ENCODE peak calls at places on chromosome 13, in ten cellular contexts. H is esophagus muscularis mucosa, I is transverse colon, Z is sigmoid colon, N is HepG2, L is A549, Q is tibial nerve, B is H1, T is K562, E is ovary. M is an unnamed sample.

GRCh38 chr13:89925107-89925506 is 1422.4 kb upstream of the MIR17HG start:
- DNase-seq in I (no peak), H (no peak), T (peak; percentile 41), E (no peak), Q (no peak), B (no peak), N (peak; percentile 32), L (no peak), Z (no peak), M (no peak)

GRCh38 chr13:103130681-103131210 is 64.5 kb upstream of the SLC10A2 start:
- DNase-seq in T (no peak), N (peak; percentile 3), L (no peak), E (no peak), H (no peak), B (no peak), Z (no peak), Q (no peak), I (no peak), M (no peak)

GRCh38 chr13:44300895-44301638 is 72.6 kb upstream of the SERP2 start:
- DNase-seq in Z (peak; percentile 75), T (no peak), Q (no peak), N (no peak), I (no peak), B (no peak), E (peak; percentile 42), H (no peak), L (peak; percentile 61), M (peak; percentile 66)

GRCh38 chr13:23506071-23506820 is 64.0 kb upstream of the TNFRSF19 start:
- DNase-seq in I (no peak), T (no peak), L (no peak), E (no peak), B (no peak), N (no peak), H (no peak), Z (no peak), Q (no peak), M (no peak)

GRCh38 chr13:79810671-79811070 is 329.7 kb downstream of the NDFIP2 start:
- DNase-seq in I (no peak), L (peak; percentile 4), Z (no peak), H (no peak), Q (no peak), T (no peak), B (no peak), E (no peak), N (no peak), M (no peak)

GRCh38 chr13:69617587-69617986 is 490.0 kb upstream of the ATXN8OS start:
- DNase-seq in B (no peak), N (no peak), T (no peak), L (no peak), Z (no peak), E (no peak), I (no peak), Q (no peak), H (no peak), M (no peak)

GRCh38 chr13:92187378-92187989 is 789.1 kb downstream of the GPC5 start:
- DNase-seq in I (no peak), B (no peak), E (no peak), H (no peak), L (peak; percentile 1), N (peak; percentile 24), Q (no peak), Z (no peak), T (peak; percentile 11), M (no peak)

GRCh38 chr13:112968380-112968909 is 569 bp upstream of the MCF2L start:
- DNase-seq in L (peak; percentile 10), E (peak; percentile 67), I (peak; percentile 70), Z (peak; percentile 64), B (no peak), H (no peak), Q (no peak), T (no peak), N (no peak), M (peak; percentile 79)

GRCh38 chr13:100537486-100537885 is 51.1 kb downstream of the GGACT start:
- DNase-seq in Q (no peak), B (no peak), Z (no peak), E (no peak), T (no peak), H (no peak), N (no peak), I (no peak), L (no peak), M (no peak)

GRCh38 chr13:51644649-51645048 is 60.4 kb downstream of the WDFY2 start:
- DNase-seq in B (no peak), Q (no peak), Z (no peak), I (no peak), L (no peak), H (no peak), T (no peak), N (no peak), E (no peak), M (no peak)

GRCh38 chr13:22080832-22081231 is 410.0 kb downstream of the FGF9 start:
- DNase-seq in Z (no peak), H (no peak), Q (no peak), N (no peak), L (no peak), E (no peak), I (no peak), T (no peak), B (no peak), M (no peak)

GRCh38 chr13:61664821-61665705 is 249.4 kb upstream of the PCDH20 start:
- DNase-seq in B (no peak), N (peak; percentile 90), E (no peak), Z (no peak), L (no peak), Q (no peak), H (no peak), T (no peak), I (no peak), M (peak; percentile 61)

GRCh38 chr13:71759506-71760225 is 107.3 kb downstream of the DACH1 start:
- DNase-seq in N (peak; percentile 10), B (peak; percentile 53), I (no peak), Z (no peak), E (no peak), L (no peak), T (no peak), H (no peak), Q (no peak), M (no peak)

DNA sequence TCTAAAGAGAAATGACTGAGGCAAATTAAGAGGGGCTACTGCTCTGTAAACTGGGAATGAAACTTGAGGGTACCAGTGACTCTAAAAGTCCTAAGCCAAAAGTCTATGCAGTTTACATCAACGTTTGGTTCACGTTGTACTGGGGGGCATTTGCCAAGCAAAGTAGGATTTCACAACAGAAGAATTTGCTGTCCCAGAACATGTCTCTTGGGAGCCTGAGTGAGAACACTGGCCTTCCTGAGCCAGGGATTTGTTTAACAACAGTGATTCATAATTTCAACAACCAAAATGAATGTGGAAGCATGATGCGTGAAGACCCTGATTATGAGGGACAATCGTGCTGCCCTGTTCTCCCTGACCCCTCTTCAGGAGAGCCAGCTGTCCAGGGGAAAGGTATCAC is 178.0 kb downstream of the OXGR1 start:
- DNase-seq in Q (peak; percentile 24), Z (no peak), B (no peak), E (no peak), N (no peak), L (no peak), T (no peak), H (no peak), I (no peak), M (no peak)
- TF ChIP-seq EP300 in Q (peak; percentile 84), Z (no peak), B (no peak), E (no peak), N (no peak), L (no peak), T (no peak), H (no peak), I (no peak), M (no peak)

GRCh38 chr13:18951412-18951811 is 230.2 kb downstream of the TUBA3C start:
- DNase-seq in Q (no peak), T (no peak), H (no peak), E (no peak), L (no peak), B (no peak), N (no peak), Z (no peak), I (no peak), M (no peak)
- H3K9me3 ChIP-seq in Q (no peaks in the 10 kb centered on the region), T (no peaks in the 10 kb centered on the region), H (no peaks in the 10 kb centered on the region), E (no peaks in the 10 kb centered on the region), L (no peaks in the 10 kb centered on the region), B (peaks cover 100% of the 10 kb centered on the region), N (peaks cover 51% of the 10 kb centered on the region), Z (no peaks in the 10 kb centered on the region), I (peaks cover 3% of the 10 kb centered on the region), M (no peaks in the 10 kb centered on the region)

DNA sequence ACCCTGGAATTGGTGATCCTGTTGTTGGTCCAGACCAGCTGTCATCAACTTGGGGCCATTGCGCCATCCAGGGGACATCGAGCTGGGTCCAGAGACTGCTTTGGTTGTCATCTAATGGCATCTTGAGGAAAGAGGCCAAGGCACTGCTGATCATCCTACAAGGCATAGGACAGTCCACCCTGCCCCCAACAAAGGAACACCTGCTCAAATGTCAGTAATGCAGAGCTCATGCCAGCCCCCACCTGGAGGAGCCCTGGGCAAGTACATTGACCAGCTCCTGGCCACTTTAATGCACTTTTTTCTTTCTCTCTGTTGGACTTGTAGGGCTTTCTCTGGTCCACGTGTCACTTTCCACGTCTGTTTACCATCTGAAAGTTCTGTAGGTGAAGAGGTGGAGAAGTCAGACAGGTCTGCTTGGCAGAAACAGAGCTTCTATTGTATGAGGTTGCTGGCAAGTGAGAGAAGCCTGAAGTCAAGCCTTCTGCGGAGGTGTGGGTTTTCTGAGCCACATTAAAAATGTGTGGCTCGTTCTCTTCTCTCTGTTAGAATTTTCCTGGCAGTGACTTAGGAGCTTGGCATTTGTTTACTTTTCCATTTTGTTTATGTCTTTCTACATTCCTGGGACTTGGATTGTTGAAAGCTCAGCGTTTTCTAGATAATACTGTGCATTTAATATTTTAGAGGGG is 124.0 kb upstream of the RNF113B start:
- DNase-seq in H (no peak), E (no peak), N (peak; percentile 96), L (no peak), B (no peak), Q (no peak), Z (no peak), I (no peak), T (no peak), M (peak; percentile 69)
- H3K27ac ChIP-seq in H (peak overlapping the region; percentile 63), E (no peak overlapping the region), N (peak overlapping the region; percentile 80), L (no peak overlapping the region), B (no peak overlapping the region), Q (no peak overlapping the region), Z (peak overlapping the region; percentile 67), I (peak overlapping the region; percentile 72), T (no peak overlapping the region), M (peak overlapping the region; percentile 69)

GRCh38 chr13:96053003-96053703 is at the start of gene UGGT2:
- DNase-seq in N (peak; percentile 85), Q (peak; percentile 87), L (peak; percentile 91), I (peak; percentile 97), T (peak; percentile 92), Z (peak; percentile 98), B (peak; percentile 59), H (peak; percentile 96), E (peak; percentile 96), M (peak; percentile 97)

DNA sequence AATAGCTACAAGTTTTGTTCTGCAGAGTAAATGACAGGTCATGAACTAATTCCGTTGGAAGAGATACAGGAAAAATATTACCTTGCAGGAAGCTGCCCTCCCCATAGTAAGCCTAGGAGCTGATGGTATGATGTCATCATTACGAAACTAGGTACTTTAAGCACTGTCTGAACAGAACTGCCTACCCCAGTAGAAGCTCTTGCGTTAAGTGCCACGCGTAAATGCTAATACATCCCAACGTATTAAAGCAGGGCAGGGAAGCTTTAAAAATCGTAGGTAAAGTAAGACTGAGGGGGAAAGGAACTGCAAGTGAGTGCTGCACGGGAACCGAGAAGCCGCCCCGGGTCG is 572 bp downstream of the UGGT2 start:
- DNase-seq in H (no peak), E (no peak), Z (no peak), B (no peak), Q (no peak), L (peak; percentile 39), T (peak; percentile 20), N (peak; percentile 52), I (no peak), M (no peak)
- TF ChIP-seq EP300 in H (no peak), E (no peak), Z (no peak), B (no peak), Q (no peak), L (no peak), T (no peak), N (no peak), I (no peak), M (no peak)

GRCh38 chr13:109274188-109274821 is 512.1 kb downstream of the IRS2 start:
- DNase-seq in H (no peak), B (peak; percentile 50), T (no peak), Z (no peak), I (no peak), E (no peak), L (no peak), Q (no peak), N (no peak), M (no peak)
- H3K9me3 ChIP-seq in H (no peaks in the 10 kb centered on the region), B (no peaks in the 10 kb centered on the region), T (no peaks in the 10 kb centered on the region), Z (no peaks in the 10 kb centered on the region), I (no peaks in the 10 kb centered on the region), E (no peaks in the 10 kb centered on the region), L (no peaks in the 10 kb centered on the region), Q (no peaks in the 10 kb centered on the region), N (peaks cover 14% of the 10 kb centered on the region), M (no peaks in the 10 kb centered on the region)

M was measured in stomach.